ENCODE peak calls at places on chromosome 1, in four cellular contexts. K, D, M and Z are unnamed samples.

GRCh38 chr1:58812468-58812867 is 28.6 kb upstream of the JUN start:
- DNase-seq in D (peak; percentile 20), M (no peak), K (no peak), Z (no peak)

GRCh38 chr1:243505986-243506689 is 250.3 kb downstream of the SDCCAG8 start:
- DNase-seq in M (peak; percentile 72), K (no peak), D (peak; percentile 64), Z (no peak)

GRCh38 chr1:17627239-17628052 is 87.9 kb downstream of the ARHGEF10L start:
- DNase-seq in D (no peak), K (no peak), M (no peak), Z (no peak)

GRCh38 chr1:115557715-115558114 is 84.1 kb upstream of the VANGL1 start:
- DNase-seq in K (no peak), D (no peak), M (no peak), Z (peak; percentile 21)

GRCh38 chr1:161071886-161072371 is 2.2 kb upstream of the ARHGAP30 start:
- DNase-seq in D (peak; percentile 80), M (peak; percentile 68), K (no peak), Z (peak; percentile 71)

GRCh38 chr1:42379794-42380616 is 587 bp upstream of the RIMKLA start:
- DNase-seq in K (no peak), D (peak; percentile 29), M (peak; percentile 15), Z (peak; percentile 62)

GRCh38 chr1:113874017-113874879 is 2.7 kb upstream of the PTPN22 start:
- DNase-seq in M (peak; percentile 23), D (peak; percentile 70), K (peak; percentile 58), Z (peak; percentile 45)

GRCh38 chr1:114558548-114558947 is 22.9 kb downstream of the BCAS2 start:
- DNase-seq in D (peak; percentile 37), M (peak; percentile 18), K (no peak), Z (peak; percentile 32)

GRCh38 chr1:118948351-118948750 is 39.8 kb downstream of the TBX15 start:
- DNase-seq in M (no peak), D (no peak), K (no peak), Z (no peak)

GRCh38 chr1:118949317-118949716 is 38.8 kb downstream of the TBX15 start:
- DNase-seq in M (no peak), D (no peak), K (no peak), Z (no peak)

GRCh38 chr1:118948796-118949195 is 39.3 kb downstream of the TBX15 start:
- DNase-seq in M (no peak), D (no peak), K (no peak), Z (no peak)

GRCh38 chr1:118947003-118947765 is 41.0 kb downstream of the TBX15 start:
- DNase-seq in D (no peak), M (no peak), K (no peak), Z (no peak)

GRCh38 chr1:118947790-118948189 is 40.4 kb downstream of the TBX15 start:
- DNase-seq in K (no peak), M (no peak), D (no peak), Z (no peak)
- TF ChIP-seq FOXK2 in K (no peak), M (no peak), D (no peak), Z (no peak)

GRCh38 chr1:166116026-166116425 is 50.8 kb downstream of the FAM78B start:
- DNase-seq in K (no peak), D (no peak), M (no peak), Z (no peak)

GRCh38 chr1:166114419-166114818 is 52.4 kb downstream of the FAM78B start:
- DNase-seq in K (no peak), D (no peak), M (no peak), Z (no peak)

GRCh38 chr1:166121010-166121409 is 45.8 kb downstream of the FAM78B start:
- DNase-seq in M (no peak), K (no peak), D (no peak), Z (no peak)

GRCh38 chr1:166119678-166120077 is 47.1 kb downstream of the FAM78B start:
- DNase-seq in D (no peak), K (no peak), M (no peak), Z (no peak)

GRCh38 chr1:166117776-166118175 is 49.0 kb downstream of the FAM78B start:
- DNase-seq in D (no peak), M (no peak), K (no peak), Z (no peak)
- TF ChIP-seq TARDBP in D (no peak), M (no peak), K (no peak), Z (no peak)

GRCh38 chr1:74368335-74368734 is 133.1 kb downstream of the TNNI3K start:
- DNase-seq in D (no peak), K (no peak), M (no peak), Z (no peak)

GRCh38 chr1:74362691-74363090 is 127.5 kb downstream of the TNNI3K start:
- DNase-seq in M (no peak), D (no peak), K (no peak), Z (no peak)

DNA sequence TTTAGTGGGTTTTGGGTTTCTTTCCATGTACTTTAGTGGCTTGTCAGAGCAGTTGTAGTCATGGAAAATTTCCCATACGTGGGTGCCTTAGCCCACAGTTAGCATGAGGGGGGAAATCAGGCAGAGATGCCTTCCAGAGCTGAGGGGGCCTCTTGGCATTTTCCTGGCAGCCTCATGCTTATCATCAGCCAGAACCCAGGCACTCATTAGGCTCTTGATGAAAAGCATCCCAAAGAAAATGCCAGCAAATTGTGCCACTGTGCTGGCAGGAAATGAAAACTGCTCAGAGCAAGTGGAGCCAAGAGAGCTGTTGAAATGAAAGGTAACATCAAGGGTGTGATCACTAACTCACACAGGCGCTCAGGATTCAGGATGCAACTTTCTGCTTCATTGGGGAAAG is 128.0 kb downstream of the TNNI3K start:
- DNase-seq in M (no peak), D (no peak), K (no peak), Z (no peak)
- TF ChIP-seq FOXK2 in M (no peak), D (no peak), K (no peak), Z (no peak)

DNA sequence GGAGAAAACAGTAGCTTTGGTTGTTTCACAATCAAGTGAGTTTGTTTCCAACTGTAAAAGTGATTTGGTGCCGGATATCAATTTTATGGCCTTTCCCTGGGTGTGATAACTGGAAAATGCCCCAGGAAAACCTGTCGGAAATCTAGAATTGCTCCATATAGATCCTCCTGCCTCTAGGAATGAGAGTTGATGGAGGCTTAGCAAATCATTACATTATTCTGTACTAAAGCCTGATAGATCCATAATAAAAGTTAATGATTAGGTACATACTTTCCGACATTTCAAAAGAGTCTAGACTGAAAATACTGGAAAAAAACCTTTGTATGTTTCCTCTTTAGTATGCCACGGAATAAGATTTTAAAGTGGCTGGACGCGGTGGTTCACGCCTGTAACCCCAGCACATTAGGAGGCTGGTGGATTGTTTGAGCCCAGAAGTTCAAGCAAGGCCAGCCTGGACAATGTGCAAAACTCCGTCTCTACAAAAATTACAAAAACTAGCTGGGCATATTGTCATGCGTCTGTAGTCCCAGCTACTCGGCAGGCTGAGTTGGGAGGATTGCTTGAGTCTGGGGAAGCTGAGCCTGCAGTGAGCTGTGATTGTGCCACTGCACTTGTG is 70.0 kb upstream of the SLC45A1 start:
- DNase-seq in K (no peak), M (no peak), D (no peak), Z (no peak)
- TF ChIP-seq TARDBP in K (no peak), M (no peak), D (no peak), Z (no peak)

GRCh38 chr1:156599811-156600210 is 1.5 kb downstream of the GPATCH4 start:
- DNase-seq in D (peak; percentile 46), M (peak; percentile 44), K (no peak), Z (no peak)
- TF ChIP-seq FOXK2 in D (no peak), M (no peak), K (no peak), Z (no peak)